ENCODE peak calls at places on chromosomes 13 and 19, in four cellular contexts. E, P, V and Y are unnamed samples.

GRCh38 chr13:94917814-94918213 is 205.5 kb upstream of the SOX21 start:
- DNase-seq in E (no peak), P (peak), V (no peak), Y (peak)

GRCh38 chr19:47284324-47284899 is 9.7 kb downstream of the INAFM1 start:
- DNase-seq in E (peak), P (peak), V (no peak), Y (peak)

GRCh38 chr13:45416521-45417125 is 1.6 kb downstream of the SLC25A30 start:
- DNase-seq in E (no peak), P (no peak), V (no peak), Y (no peak)

GRCh38 chr13:33353210-33353609 is 67.7 kb upstream of the STARD13 start:
- DNase-seq in E (peak), P (no peak), V (no peak), Y (no peak)

GRCh38 chr13:28850226-28850625 is 30.1 kb downstream of the MTUS2 start:
- DNase-seq in E (no peak), P (no peak), V (no peak), Y (no peak)

GRCh38 chr19:18523841-18524240 is 2.0 kb upstream of the ELL start:
- DNase-seq in E (no peak), P (no peak), V (no peak), Y (no peak)

GRCh38 chr19:17847538-17848366 is at the start of gene JAK3:
- DNase-seq in E (no peak), P (peak), V (no peak), Y (peak)

GRCh38 chr19:38255759-38256052 is 468 bp downstream of the PPP1R14A start:
- DNase-seq in E (peak), P (peak), V (no peak), Y (no peak)

GRCh38 chr13:30145709-30146367 is 161.5 kb downstream of the KATNAL1 start:
- DNase-seq in E (no peak), P (no peak), V (no peak), Y (no peak)

GRCh38 chr19:1017906-1018305 is 3.0 kb downstream of the TMEM259 start:
- DNase-seq in E (no peak), P (no peak), V (no peak), Y (no peak)

GRCh38 chr19:2554856-2555255 is 78.9 kb downstream of the GADD45B start:
- DNase-seq in E (no peak), P (no peak), V (no peak), Y (no peak)

GRCh38 chr19:48480151-48480475 is 10.9 kb downstream of the CYTH2 start:
- DNase-seq in E (no peak), P (no peak), V (no peak), Y (no peak)

GRCh38 chr13:67509039-67509438 is 278.9 kb upstream of the PCDH9 start:
- DNase-seq in E (no peak), P (no peak), V (no peak), Y (no peak)

GRCh38 chr13:38951525-38952313 is 38.9 kb downstream of the STOML3 start:
- DNase-seq in E (no peak), P (no peak), V (no peak), Y (no peak)

GRCh38 chr13:93304134-93304533 is 77.5 kb downstream of the GPC6 start:
- DNase-seq in E (peak), P (no peak), V (no peak), Y (no peak)

GRCh38 chr13:108120332-108120731 is 95.0 kb downstream of the LIG4 start:
- DNase-seq in E (no peak), P (no peak), V (no peak), Y (no peak)

GRCh38 chr13:82791035-82791434 is 1091.2 kb downstream of the SLITRK1 start:
- DNase-seq in E (no peak), P (no peak), V (no peak), Y (no peak)

GRCh38 chr19:47377208-47377701 is 28.1 kb downstream of the DHX34 start:
- DNase-seq in E (no peak), P (no peak), V (no peak), Y (no peak)

GRCh38 chr19:31676271-31677004 is 327.2 kb upstream of the TSHZ3 start:
- DNase-seq in E (peak), P (peak), V (no peak), Y (peak)

GRCh38 chr19:32614916-32615315 is 33.9 kb downstream of the PDCD5 start:
- DNase-seq in E (no peak), P (no peak), V (no peak), Y (no peak)

GRCh38 chr19:38285567-38285966 is 18.5 kb upstream of the C19orf33 start:
- DNase-seq in E (no peak), P (no peak), V (no peak), Y (no peak)

GRCh38 chr13:75296651-75297050 is 185.3 kb downstream of the TBC1D4 start:
- DNase-seq in E (no peak), P (no peak), V (no peak), Y (no peak)

GRCh38 chr19:53813996-53814395 is 10.1 kb downstream of the NLRP12 start:
- DNase-seq in E (no peak), P (no peak), V (no peak), Y (no peak)

GRCh38 chr19:48368942-48369341 is 4.8 kb downstream of the SYNGR4 start:
- DNase-seq in E (peak), P (no peak), V (no peak), Y (no peak)

DNA sequence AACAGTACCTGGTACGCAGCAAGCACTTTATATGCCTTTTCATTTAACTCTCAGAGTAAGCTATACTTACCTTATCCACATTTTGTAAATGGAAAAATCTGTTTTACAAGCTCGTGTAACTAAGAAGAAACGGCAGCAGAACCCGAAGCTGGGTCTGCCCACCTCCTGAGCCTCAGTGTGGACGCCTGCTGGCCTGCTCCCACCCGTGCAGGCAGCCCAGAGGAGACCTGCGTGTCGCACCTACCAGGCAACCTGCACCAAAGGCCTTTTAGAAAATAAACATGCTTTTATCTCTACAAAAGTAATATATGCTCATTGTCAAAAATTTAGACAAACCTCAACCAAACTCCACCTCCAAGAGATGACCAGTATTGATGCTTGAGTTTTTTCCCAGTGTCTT is 62.7 kb downstream of the CRYL1 start:
- DNase-seq in E (no peak), P (no peak), V (no peak), Y (no peak)
- H3K4me3 ChIP-seq in E (no peak), P (no peak), V (no peak), Y (no peak)

GRCh38 chr13:47374741-47375140 is 477.9 kb upstream of the HTR2A start:
- DNase-seq in E (no peak), P (no peak), V (no peak), Y (no peak)

GRCh38 chr13:47372742-47373141 is 475.9 kb upstream of the HTR2A start:
- DNase-seq in E (no peak), P (no peak), V (no peak), Y (no peak)
- H3K4me3 ChIP-seq in E (no peak), P (no peak), V (no peak), Y (no peak)

DNA sequence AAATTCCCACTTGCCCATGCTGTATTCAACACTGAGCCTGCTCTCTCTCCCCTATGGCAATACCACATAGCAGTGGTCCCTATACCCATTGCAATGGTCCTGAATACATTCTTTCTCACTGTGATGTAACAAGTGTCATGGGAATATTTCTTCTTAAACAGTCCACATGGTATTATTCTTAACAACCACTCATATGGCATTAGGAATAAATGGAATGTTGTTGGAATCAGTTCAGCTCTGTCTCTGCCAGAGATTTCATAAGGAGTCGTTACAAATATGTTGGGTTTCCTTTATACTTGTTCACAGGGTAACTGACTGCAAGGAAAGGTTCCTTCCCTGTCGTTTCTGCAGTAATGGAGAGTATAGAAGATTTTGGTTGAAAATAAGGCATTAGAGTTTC is 128.3 kb upstream of the SPATA13 start:
- DNase-seq in E (no peak), P (no peak), V (peak), Y (no peak)
- H3K4me3 ChIP-seq in E (no peak), P (no peak), V (no peak), Y (no peak)

GRCh38 chr13:87677334-87678234 is 6.4 kb downstream of the SLITRK5 start:
- DNase-seq in E (peak), P (peak), V (no peak), Y (peak)
- H3K4me3 ChIP-seq in E (peak), P (peak), V (peak), Y (peak)

GRCh38 chr19:43354305-43354627 is 780 bp downstream of the CD177 start:
- DNase-seq in E (peak), P (peak), V (no peak), Y (peak)
- H3K4me3 ChIP-seq in E (peak), P (peak), V (no peak), Y (no peak)

GRCh38 chr13:109416001-109416400 is 370.4 kb downstream of the IRS2 start:
- DNase-seq in E (no peak), P (no peak), V (no peak), Y (no peak)

GRCh38 chr13:109415057-109415456 is 371.3 kb downstream of the IRS2 start:
- DNase-seq in E (no peak), P (no peak), V (no peak), Y (no peak)

GRCh38 chr13:109422163-109422562 is 364.2 kb downstream of the IRS2 start:
- DNase-seq in E (no peak), P (no peak), V (no peak), Y (no peak)

DNA sequence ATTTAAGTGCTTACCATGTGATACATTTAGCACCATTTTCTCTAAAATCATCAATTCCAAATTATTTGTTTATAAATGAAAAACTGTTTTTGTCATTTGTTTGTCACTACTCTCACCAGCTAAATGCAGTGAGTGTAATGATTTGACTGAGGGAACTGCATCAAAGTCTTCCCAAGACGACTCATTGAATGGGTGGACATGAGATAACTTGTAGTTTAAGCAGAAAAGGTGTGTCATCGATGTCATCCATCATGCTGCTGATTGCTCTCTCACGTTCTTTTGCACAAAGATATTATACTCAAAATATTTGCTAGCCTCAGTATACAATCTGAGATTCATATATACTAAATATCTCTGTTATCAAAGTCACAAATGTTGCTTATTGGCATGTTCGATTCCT is 366.5 kb downstream of the IRS2 start:
- DNase-seq in E (no peak), P (no peak), V (no peak), Y (no peak)
- H3K4me3 ChIP-seq in E (no peak), P (no peak), V (no peak), Y (no peak)

DNA sequence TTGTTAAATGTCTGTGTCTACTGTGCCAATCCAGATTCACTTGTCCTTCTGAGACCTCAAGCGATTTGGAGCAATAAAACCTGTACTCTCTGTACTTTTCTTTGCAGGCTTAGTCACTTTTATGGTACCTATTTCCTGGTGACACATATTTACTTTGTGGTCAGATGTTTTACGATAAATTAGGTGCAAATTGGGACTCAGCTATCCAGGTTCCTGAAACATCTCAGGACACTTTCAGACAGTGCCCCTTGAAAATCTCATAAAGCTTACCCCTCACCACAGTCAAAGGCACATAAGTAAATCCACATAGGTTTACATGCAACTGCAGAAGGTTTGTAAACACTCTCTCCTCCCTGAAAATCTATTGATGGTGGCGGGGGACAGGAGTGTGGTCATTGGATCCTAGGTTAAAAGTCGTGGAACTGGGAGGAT is 438.8 kb downstream of the EFNB2 start:
- DNase-seq in E (no peak), P (no peak), V (no peak), Y (peak)
- H3K4me3 ChIP-seq in E (no peak), P (no peak), V (no peak), Y (no peak)

DNA sequence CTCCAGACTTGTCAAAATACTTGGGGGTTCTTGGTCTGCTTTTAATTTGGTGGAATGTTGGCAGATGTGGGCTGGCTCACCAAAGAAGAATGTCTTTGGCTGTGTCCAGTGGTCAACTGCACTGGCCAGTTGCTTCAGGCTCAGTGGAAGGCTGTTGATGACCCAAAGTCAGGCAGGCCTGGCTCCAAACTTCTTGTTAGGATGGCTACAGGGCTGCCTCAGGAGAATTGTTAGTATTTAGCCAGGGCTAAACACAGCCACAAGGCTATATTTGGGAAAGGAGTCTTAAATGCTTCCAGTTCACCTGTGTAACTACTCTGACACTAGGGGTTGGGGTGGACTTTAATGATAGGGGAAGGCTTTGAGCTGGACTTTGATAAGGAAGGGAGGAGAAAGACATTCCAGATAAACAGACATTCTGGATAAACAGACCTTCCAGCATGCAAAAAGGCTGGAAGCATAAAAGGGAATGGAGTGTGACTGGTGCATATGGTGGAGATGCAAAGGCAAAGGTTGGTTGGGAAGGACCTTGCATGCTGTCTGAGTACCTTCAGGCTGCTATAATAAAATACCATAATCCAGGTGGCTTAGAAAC is 116.8 kb downstream of the FOXO1 start:
- DNase-seq in E (no peak), P (no peak), V (peak), Y (no peak)
- H3K4me3 ChIP-seq in E (no peak), P (no peak), V (no peak), Y (no peak)

GRCh38 chr13:102697929-102698648 is 3.2 kb upstream of the METTL21C start:
- DNase-seq in E (no peak), P (no peak), V (no peak), Y (no peak)
- H3K4me3 ChIP-seq in E (no peak), P (no peak), V (no peak), Y (no peak)

DNA sequence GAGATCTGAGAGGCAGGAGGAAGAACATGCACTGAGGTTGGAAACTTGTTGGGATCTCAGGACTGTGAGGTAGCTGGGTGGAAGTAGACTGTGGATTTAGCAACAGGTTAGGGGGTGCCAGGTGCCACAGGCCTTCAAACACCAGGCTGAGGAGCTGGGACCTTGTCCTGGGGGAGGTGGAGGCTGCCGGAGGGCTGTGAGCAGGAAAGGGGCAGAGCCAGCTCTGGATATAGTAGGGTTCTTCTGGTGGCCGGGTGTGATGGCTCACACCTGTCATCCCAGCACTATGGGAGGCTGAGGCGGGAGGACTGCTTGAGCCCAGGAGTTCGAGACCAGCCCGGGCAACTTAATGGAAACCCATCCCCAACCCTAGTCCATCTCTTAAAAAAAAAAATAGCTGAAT is 3.1 kb downstream of the FUZ start:
- DNase-seq in E (no peak), P (no peak), V (no peak), Y (no peak)
- H3K4me3 ChIP-seq in E (no peak), P (no peak), V (no peak), Y (no peak)